ENCODE peak calls at places on chromosomes 12 and 14, in four cellular contexts. One of them, this sample, is unnamed.

GRCh38 chr12:118436986-118437385 is 60.6 kb downstream of the SUDS3 start:
- DNase-seq in iPS-NIHi11: no peak
- DNase-seq in cardiac muscle cell: no peak
- DNase-seq in HuH-7: no peak
- DNase-seq in this sample: no peak

GRCh38 chr12:91327889-91328288 is 145.3 kb upstream of the DCN start:
- DNase-seq in iPS-NIHi11: no peak
- DNase-seq in cardiac muscle cell: no peak
- DNase-seq in HuH-7: no peak
- DNase-seq in this sample: no peak

GRCh38 chr12:47837190-47838171 is 17.8 kb upstream of the HDAC7 start:
- DNase-seq in iPS-NIHi11: peak
- DNase-seq in cardiac muscle cell: peak
- DNase-seq in HuH-7: peak
- DNase-seq in this sample: peak

GRCh38 chr12:45076417-45077031 is 25.6 kb upstream of the DBX2 start:
- DNase-seq in iPS-NIHi11: peak
- DNase-seq in cardiac muscle cell: peak
- DNase-seq in HuH-7: no peak
- DNase-seq in this sample: no peak

GRCh38 chr14:32361674-32362073 is 32.6 kb downstream of the AKAP6 start:
- DNase-seq in iPS-NIHi11: no peak
- DNase-seq in cardiac muscle cell: no peak
- DNase-seq in HuH-7: no peak
- DNase-seq in this sample: no peak

GRCh38 chr12:103632554-103633216 is 45.6 kb downstream of the STAB2 start:
- DNase-seq in iPS-NIHi11: peak
- DNase-seq in cardiac muscle cell: peak
- DNase-seq in HuH-7: peak
- DNase-seq in this sample: peak

GRCh38 chr12:130925616-130926015 is 28.1 kb upstream of the ADGRD1 start:
- DNase-seq in iPS-NIHi11: no peak
- DNase-seq in cardiac muscle cell: no peak
- DNase-seq in HuH-7: no peak
- DNase-seq in this sample: no peak

GRCh38 chr14:104599446-104599845 is 5.1 kb downstream of the TMEM179 start:
- DNase-seq in iPS-NIHi11: no peak
- DNase-seq in cardiac muscle cell: no peak
- DNase-seq in HuH-7: no peak
- DNase-seq in this sample: no peak

GRCh38 chr14:79491161-79491560 is 720.1 kb downstream of the DIO2 start:
- DNase-seq in iPS-NIHi11: no peak
- DNase-seq in cardiac muscle cell: no peak
- DNase-seq in HuH-7: no peak
- DNase-seq in this sample: no peak

GRCh38 chr12:25459541-25459951 is 93.5 kb downstream of the LMNTD1 start:
- DNase-seq in iPS-NIHi11: no peak
- DNase-seq in cardiac muscle cell: no peak
- DNase-seq in HuH-7: no peak
- DNase-seq in this sample: no peak

GRCh38 chr14:33879684-33880286 is 71.1 kb downstream of the EGLN3 start:
- DNase-seq in iPS-NIHi11: no peak
- DNase-seq in cardiac muscle cell: no peak
- DNase-seq in HuH-7: no peak
- DNase-seq in this sample: no peak

GRCh38 chr14:76118594-76118993 is 33.1 kb upstream of the GPATCH2L start:
- DNase-seq in iPS-NIHi11: no peak
- DNase-seq in cardiac muscle cell: no peak
- DNase-seq in HuH-7: peak
- DNase-seq in this sample: no peak

GRCh38 chr12:55707841-55708694 is at the start of gene ITGA7:
- DNase-seq in iPS-NIHi11: peak
- DNase-seq in cardiac muscle cell: peak
- DNase-seq in HuH-7: peak
- DNase-seq in this sample: peak

GRCh38 chr12:6652391-6652790 is 5.2 kb upstream of the ACRBP start:
- DNase-seq in iPS-NIHi11: no peak
- DNase-seq in cardiac muscle cell: no peak
- DNase-seq in HuH-7: no peak
- DNase-seq in this sample: no peak

GRCh38 chr12:66688836-66689439 is 10.1 kb upstream of the GRIP1 start:
- DNase-seq in iPS-NIHi11: peak
- DNase-seq in cardiac muscle cell: peak
- DNase-seq in HuH-7: peak
- DNase-seq in this sample: peak